ENCODE peak calls at places on chromosomes 13 and 19, in seven cellular contexts. U, M, J, X, O, E and N are unnamed samples.

GRCh38 chr19:3771033-3771905 is 759 bp downstream of the RAX2 start:
- DNase-seq in U (no peak), M (no peak), J (no peak), X (peak), O (no peak), E (no peak), N (no peak)

GRCh38 chr13:51781246-51782022 is 22.5 kb downstream of the DHRS12 start:
- DNase-seq in U (no peak), M (no peak), J (no peak), X (peak), O (no peak), E (no peak), N (no peak)

GRCh38 chr13:19586904-19587634 is 25.7 kb upstream of the TPTE2 start:
- DNase-seq in U (no peak), M (no peak), J (no peak), X (no peak), O (peak), E (peak), N (no peak)

GRCh38 chr19:49145485-49146407 is 9.4 kb downstream of the HRC start:
- DNase-seq in U (no peak), M (no peak), J (peak), X (peak), O (peak), E (peak), N (peak)

GRCh38 chr19:43504426-43505185 is at the start of gene PHLDB3:
- DNase-seq in U (no peak), M (no peak), J (peak), X (no peak), O (peak), E (peak), N (peak)

GRCh38 chr13:57634829-57635165 is 3.3 kb downstream of the PCDH17 start:
- DNase-seq in U (no peak), M (no peak), J (peak), X (no peak), O (no peak), E (no peak), N (peak)

GRCh38 chr13:112182831-112183543 is 116.0 kb downstream of the SOX1 start:
- DNase-seq in U (no peak), M (no peak), J (no peak), X (peak), O (no peak), E (no peak), N (no peak)

GRCh38 chr13:27379694-27380596 is 44.5 kb upstream of the GTF3A start:
- DNase-seq in U (peak), M (peak), J (no peak), X (peak), O (peak), E (peak), N (peak)

GRCh38 chr13:113423225-113424170 is 29.8 kb downstream of the ADPRHL1 start:
- DNase-seq in U (no peak), M (no peak), J (no peak), X (peak), O (no peak), E (no peak), N (no peak)